ENCODE peak calls at places on chromosomes 12 and 14, in nine cellular contexts. L is T-helper 1 cell; U is fibroblast of mammary gland; B is endothelial cell; C is germinal center; Z is mesothelial cell of epicardium; T is GM23248; O is progenitor cell of endocrine pancreas; G is stimulated activated CD4-positive, alpha-beta T cell treated with anti-CD3 and anti-CD28 coated beads, Interleukin-4, amount 100 ng/mL, for 24 hours. R is an unnamed sample.

GRCh38 chr12:237026-237815 is 23.3 kb upstream of the SLC6A12 start:
- DNase-seq in L (no peak), U (no peak), B (no peak), C (no peak), Z (no peak), T (no peak), O (no peak), G (no peak), R (no peak)

GRCh38 chr12:106303202-106303820 is 778 bp downstream of the TCP11L2 start:
- DNase-seq in L (peak), U (peak), B (peak), C (peak), Z (peak), T (peak), O (peak), G (peak), R (peak)

GRCh38 chr14:37824936-37825698 is 229.7 kb downstream of the TTC6 start:
- DNase-seq in L (no peak), U (no peak), B (no peak), C (no peak), Z (no peak), T (peak), O (no peak), G (no peak), R (no peak)

GRCh38 chr12:86134571-86134970 is 121.6 kb downstream of the MGAT4C start:
- DNase-seq in L (no peak), U (peak), B (no peak), C (no peak), Z (no peak), T (peak), O (no peak), G (no peak), R (no peak)

GRCh38 chr12:49619286-49619685 is 4.1 kb upstream of the PRPF40B start:
- DNase-seq in L (no peak), U (no peak), B (no peak), C (no peak), Z (no peak), T (peak), O (no peak), G (no peak), R (no peak)

GRCh38 chr12:39419471-39419870 is 23.4 kb downstream of the KIF21A start:
- DNase-seq in L (no peak), U (no peak), B (no peak), C (no peak), Z (no peak), T (no peak), O (no peak), G (no peak), R (no peak)

GRCh38 chr12:34401659-34402227 is 379.4 kb downstream of the ALG10 start:
- DNase-seq in L (no peak), U (no peak), B (peak), C (no peak), Z (peak), T (no peak), O (peak), G (peak), R (no peak)

GRCh38 chr14:83867871-83868270 is 1662.1 kb upstream of the FLRT2 start:
- DNase-seq in L (no peak), U (no peak), B (no peak), C (no peak), Z (peak), T (no peak), O (no peak), G (no peak), R (no peak)

GRCh38 chr14:92659765-92660561 is 88.5 kb downstream of the LGMN start:
- DNase-seq in L (no peak), U (peak), B (no peak), C (no peak), Z (no peak), T (peak), O (no peak), G (no peak), R (peak)

GRCh38 chr12:130303781-130304180 is 33.9 kb upstream of the PIWIL1 start:
- DNase-seq in L (no peak), U (no peak), B (no peak), C (no peak), Z (no peak), T (no peak), O (no peak), G (no peak), R (no peak)

GRCh38 chr14:59395672-59396071 is 69.5 kb downstream of the GPR135 start:
- DNase-seq in L (no peak), U (no peak), B (no peak), C (no peak), Z (no peak), T (no peak), O (no peak), G (no peak), R (no peak)

GRCh38 chr12:82527165-82527780 is 159.4 kb upstream of the TMTC2 start:
- DNase-seq in L (peak), U (peak), B (no peak), C (peak), Z (no peak), T (peak), O (no peak), G (peak), R (peak)

GRCh38 chr12:116484807-116485206 is 74.4 kb upstream of the MAP1LC3B2 start:
- DNase-seq in L (no peak), U (peak), B (no peak), C (no peak), Z (no peak), T (peak), O (no peak), G (no peak), R (peak)

GRCh38 chr12:88566430-88566829 is 13.8 kb downstream of the KITLG start:
- DNase-seq in L (no peak), U (no peak), B (no peak), C (no peak), Z (no peak), T (no peak), O (no peak), G (no peak), R (no peak)

GRCh38 chr12:102095677-102096263 is 24.1 kb downstream of the NUP37 start:
- DNase-seq in L (peak), U (peak), B (no peak), C (no peak), Z (no peak), T (peak), O (no peak), G (no peak), R (peak)

GRCh38 chr12:79083181-79083580 is 218.6 kb downstream of the SYT1 start:
- DNase-seq in L (no peak), U (peak), B (no peak), C (no peak), Z (no peak), T (no peak), O (no peak), G (no peak), R (no peak)

GRCh38 chr12:16880864-16881285 is 274.9 kb upstream of the LMO3 start:
- DNase-seq in L (no peak), U (no peak), B (no peak), C (no peak), Z (no peak), T (no peak), O (peak), G (no peak), R (no peak)

GRCh38 chr14:75877292-75877691 is 104.5 kb downstream of the TGFB3 start:
- DNase-seq in L (no peak), U (peak), B (no peak), C (no peak), Z (no peak), T (peak), O (no peak), G (no peak), R (peak)

GRCh38 chr12:67630373-67631088 is 18.0 kb upstream of the DYRK2 start:
- DNase-seq in L (peak), U (no peak), B (peak), C (peak), Z (no peak), T (no peak), O (no peak), G (peak), R (no peak)

GRCh38 chr14:44981198-44981597 is 19.2 kb downstream of the TOGARAM1 start:
- DNase-seq in L (no peak), U (no peak), B (no peak), C (no peak), Z (no peak), T (no peak), O (no peak), G (no peak), R (no peak)

GRCh38 chr12:1540690-1541089 is 53.7 kb downstream of the FBXL14 start:
- DNase-seq in L (no peak), U (peak), B (no peak), C (no peak), Z (no peak), T (peak), O (no peak), G (no peak), R (no peak)

GRCh38 chr12:6750506-6750905 is 2.4 kb downstream of the MLF2 start:
- DNase-seq in L (no peak), U (no peak), B (no peak), C (no peak), Z (no peak), T (no peak), O (no peak), G (no peak), R (no peak)

GRCh38 chr12:80565276-80565675 is 121.2 kb downstream of the PTPRQ start:
- DNase-seq in L (no peak), U (no peak), B (no peak), C (peak), Z (no peak), T (no peak), O (no peak), G (no peak), R (peak)

R was measured in fibroblast of villous mesenchyme.